ENCODE peak calls at places on chromosomes 13 and 19, in six cellular contexts. O is GM12865, B is fibroblast of pulmonary artery, M is HFFc6, Z is neural crest cell, Q is stomach. C is an unnamed sample.

GRCh38 chr19:47497073-47497766 is 13.2 kb upstream of the KPTN start:
- DNase-seq in M (no peak), B (no peak), O (no peak), Z (no peak), Q (peak; percentile 81), C (no peak)

GRCh38 chr13:25874907-25875306 is 176.9 kb downstream of the SHISA2 start:
- DNase-seq in Q (no peak), O (no peak), B (no peak), Z (no peak), M (no peak), C (no peak)

GRCh38 chr13:71828117-71828516 is 38.9 kb downstream of the DACH1 start:
- DNase-seq in M (no peak), O (no peak), B (no peak), Z (no peak), Q (no peak), C (no peak)

GRCh38 chr13:29577135-29578051 is 18.1 kb downstream of the SLC7A1 start:
- DNase-seq in M (peak; percentile 21), O (no peak), Q (no peak), B (no peak), Z (no peak), C (no peak)

GRCh38 chr13:106104281-106104901 is 431.1 kb downstream of the EFNB2 start:
- DNase-seq in Q (no peak), M (peak; percentile 89), Z (no peak), O (no peak), B (peak; percentile 85), C (no peak)

GRCh38 chr13:32976046-32976781 is 40.0 kb upstream of the KL start:
- DNase-seq in Z (no peak), Q (no peak), B (no peak), O (no peak), M (no peak), C (no peak)

GRCh38 chr19:29264897-29265296 is 51.9 kb upstream of the UQCRFS1 start:
- DNase-seq in Q (no peak), B (no peak), O (no peak), Z (no peak), M (no peak), C (no peak)

GRCh38 chr19:49441210-49441959 is at the start of gene SLC17A7:
- DNase-seq in O (peak; percentile 34), M (no peak), Z (no peak), B (no peak), Q (no peak), C (no peak)

GRCh38 chr13:52155177-52155576 is 4.2 kb downstream of the NEK3 start:
- DNase-seq in M (no peak), O (no peak), Z (no peak), Q (no peak), B (no peak), C (no peak)

GRCh38 chr19:51637362-51637978 is 7.3 kb upstream of the SIGLEC5 start:
- DNase-seq in B (peak; percentile 11), M (no peak), O (peak; percentile 42), Z (no peak), Q (no peak), C (no peak)

GRCh38 chr13:35720690-35721554 is 244.4 kb upstream of the MAB21L1 start:
- DNase-seq in O (peak; percentile 50), Q (peak; percentile 49), M (peak; percentile 36), Z (peak; percentile 76), B (peak; percentile 55), C (peak; percentile 80)

GRCh38 chr19:34480971-34481821 is at the start of gene WTIP:
- DNase-seq in Z (peak; percentile 75), B (peak; percentile 89), M (peak; percentile 67), Q (peak; percentile 67), O (no peak), C (peak; percentile 91)

GRCh38 chr19:45790942-45791341 is 1.7 kb downstream of the DMWD start:
- DNase-seq in B (no peak), Z (no peak), Q (no peak), O (peak; percentile 44), M (no peak), C (no peak)

GRCh38 chr19:17243854-17244617 is 1.7 kb downstream of the NR2F6 start:
- DNase-seq in Z (no peak), M (peak; percentile 40), Q (peak; percentile 60), O (no peak), B (peak; percentile 42), C (no peak)

GRCh38 chr19:17275441-17276175 is 6.1 kb upstream of the ANKLE1 start:
- DNase-seq in B (no peak), M (no peak), Z (no peak), O (no peak), Q (no peak), C (no peak)

GRCh38 chr19:4066176-4066606 is 508 bp downstream of the ZBTB7A start:
- DNase-seq in Q (no peak), O (no peak), M (no peak), B (no peak), Z (no peak), C (no peak)

GRCh38 chr13:98500963-98501421 is 75.9 kb downstream of the STK24 start:
- DNase-seq in Q (no peak), Z (no peak), M (no peak), B (no peak), O (peak; percentile 87), C (no peak)

GRCh38 chr19:37329686-37330085 is 41.2 kb upstream of the ZNF527 start:
- DNase-seq in Z (no peak), B (peak; percentile 14), Q (no peak), M (no peak), O (no peak), C (no peak)
- TF ChIP-seq CTCF in Z (peak; percentile 44), B (peak; percentile 17), Q (no peak), M (peak; percentile 49), O (no peak), C (peak; percentile 54)

GRCh38 chr13:114065141-114065925 is 67.1 kb downstream of the RASA3 start:
- DNase-seq in O (peak; percentile 79), Q (peak; percentile 79), M (peak; percentile 99), B (peak; percentile 97), Z (peak; percentile 58), C (no peak)
- TF ChIP-seq CTCF in O (no peak), Q (no peak), M (peak; percentile 36), B (no peak), Z (no peak), C (no peak)

DNA sequence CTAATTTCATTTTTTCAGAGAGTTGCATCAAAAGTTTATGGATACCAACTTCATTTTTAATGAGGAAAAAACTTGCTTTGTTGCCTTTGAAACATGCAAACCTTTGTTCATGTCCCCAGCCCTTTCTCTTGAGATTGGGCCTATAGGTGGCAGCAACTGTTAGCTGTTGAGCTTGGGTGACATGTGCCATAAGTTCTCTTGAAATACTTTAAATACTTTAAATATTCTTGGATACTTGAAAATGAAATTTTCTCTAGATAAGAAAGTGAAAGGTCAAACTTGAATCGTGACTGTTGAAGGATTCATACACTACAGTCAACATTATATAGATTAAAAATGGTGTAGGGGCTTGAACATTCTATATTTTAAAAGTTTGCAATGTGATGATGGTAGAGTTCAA is 294.9 kb downstream of the NDFIP2 start:
- DNase-seq in B (peak; percentile 90), M (peak; percentile 68), Z (no peak), O (peak; percentile 57), Q (peak; percentile 29), C (no peak)
- TF ChIP-seq CTCF in B (peak; percentile 81), M (peak; percentile 81), Z (peak; percentile 72), O (peak; percentile 56), Q (no peak), C (peak; percentile 74)

DNA sequence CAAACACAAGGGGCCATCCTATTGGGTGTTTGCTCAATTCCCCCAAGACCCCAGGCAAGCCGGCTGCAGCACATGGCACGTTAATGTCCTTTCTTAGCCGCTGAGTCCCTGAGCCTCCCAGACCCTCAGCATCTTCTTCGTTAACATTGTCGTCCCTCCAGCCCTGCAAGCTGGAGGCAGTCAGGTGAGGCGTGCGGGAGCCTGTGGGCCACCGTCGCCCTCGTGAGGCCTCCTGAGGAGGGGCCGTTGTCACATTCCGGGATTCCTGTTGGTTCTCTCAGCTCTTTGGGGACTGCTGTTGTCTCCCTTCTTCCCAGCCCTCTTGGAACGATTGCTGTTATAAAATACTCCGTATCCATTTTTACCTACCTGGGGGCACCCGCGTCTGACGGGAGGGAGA is 140.6 kb downstream of the KDM4B start:
- DNase-seq in Z (no peak), O (no peak), M (no peak), Q (no peak), B (no peak), C (no peak)
- TF ChIP-seq CTCF in Z (peak; percentile 14), O (no peak), M (no peak), Q (no peak), B (no peak), C (no peak)

GRCh38 chr19:2464389-2464788 is 7.6 kb upstream of the LMNB2 start:
- DNase-seq in Z (no peak), O (no peak), B (no peak), M (no peak), Q (no peak), C (no peak)

GRCh38 chr19:2460245-2460644 is 3.5 kb upstream of the LMNB2 start:
- DNase-seq in Q (no peak), O (no peak), Z (no peak), M (no peak), B (no peak), C (no peak)

GRCh38 chr19:2462635-2463421 is 6.1 kb upstream of the LMNB2 start:
- DNase-seq in Z (peak; percentile 72), Q (peak; percentile 83), O (no peak), B (peak; percentile 96), M (peak; percentile 98), C (no peak)

GRCh38 chr19:2458054-2458453 is 1.3 kb upstream of the LMNB2 start:
- DNase-seq in M (no peak), Q (no peak), Z (no peak), B (no peak), O (no peak), C (no peak)

DNA sequence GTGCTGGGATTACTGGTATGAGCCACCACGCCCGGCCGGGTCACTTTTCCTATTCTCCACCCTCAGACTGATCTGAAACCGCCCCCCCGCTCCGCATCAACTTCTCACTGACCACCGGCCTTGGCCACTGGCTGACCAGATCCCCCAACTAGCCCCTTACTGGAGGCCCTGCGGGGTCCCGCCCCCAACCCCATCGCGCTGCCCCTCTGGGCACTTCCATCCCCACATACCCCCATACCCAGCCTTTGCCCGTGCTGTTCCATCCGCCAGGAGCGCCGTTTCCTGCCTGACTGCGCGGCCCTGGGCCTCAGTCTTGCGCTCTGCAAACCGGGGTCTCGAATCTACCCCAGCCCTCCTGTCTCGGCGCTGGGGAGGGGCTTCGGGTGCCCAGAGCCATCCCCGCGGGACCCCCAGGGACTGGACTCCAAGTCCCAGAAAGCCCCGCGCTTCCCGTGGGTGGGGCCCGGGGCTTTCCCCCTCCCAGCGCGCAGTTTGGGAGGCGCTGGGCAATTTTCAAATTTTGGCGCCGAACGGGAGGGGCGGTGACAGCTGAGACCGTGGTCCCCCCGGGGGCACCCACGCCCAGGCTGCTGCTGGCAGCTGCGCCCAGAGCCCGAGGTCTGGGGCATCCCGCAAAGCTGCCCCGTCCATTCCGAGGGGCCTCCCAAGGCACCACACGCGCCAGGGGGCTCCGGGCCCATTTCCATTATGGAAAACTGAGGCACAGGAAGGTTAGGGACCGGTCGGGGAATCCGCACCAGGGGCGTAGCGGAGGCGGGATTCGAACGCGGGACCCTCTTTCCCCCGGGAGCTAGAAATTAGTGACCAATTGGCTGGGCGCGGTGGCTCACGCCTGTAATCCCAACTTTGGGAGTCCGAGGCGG is 5.2 kb upstream of the LMNB2 start:
- DNase-seq in Q (peak; percentile 34), M (peak; percentile 50), O (peak; percentile 83), Z (peak; percentile 40), B (peak; percentile 55), C (no peak)
- TF ChIP-seq CTCF in Q (no peak), M (peak; percentile 44), O (peak; percentile 29), Z (no peak), B (peak; percentile 20), C (no peak)